ENCODE peak calls at places on chromosomes 5 and 9, in ten cellular contexts. Q, R, G, Y, U, O, A, P, E and S are unnamed samples.

GRCh38 chr5:14512574-14512973 is 69.0 kb upstream of the OTULINL start:
- DNase-seq in Q (no peak), R (no peak), G (no peak), Y (no peak), U (no peak), O (no peak), A (no peak), P (no peak), E (no peak), S (no peak)

GRCh38 chr9:113957778-113958430 is 81.8 kb downstream of the ZNF618 start:
- DNase-seq in Q (no peak), R (peak; percentile 97), G (no peak), Y (peak; percentile 66), U (no peak), O (no peak), A (no peak), P (no peak), E (no peak), S (peak; percentile 78)

GRCh38 chr9:22026696-22027095 is 17.6 kb upstream of the CDKN2B start:
- DNase-seq in Q (no peak), R (no peak), G (no peak), Y (no peak), U (no peak), O (no peak), A (no peak), P (no peak), E (no peak), S (no peak)

GRCh38 chr9:92151691-92152393 is 36.6 kb upstream of the SPTLC1 start:
- DNase-seq in Q (no peak), R (peak; percentile 95), G (no peak), Y (no peak), U (no peak), O (no peak), A (no peak), P (no peak), E (peak; percentile 18), S (peak; percentile 83)

GRCh38 chr5:147446528-147446927 is 63.3 kb downstream of the DPYSL3 start:
- DNase-seq in Q (no peak), R (no peak), G (no peak), Y (peak; percentile 40), U (no peak), O (no peak), A (no peak), P (no peak), E (no peak), S (no peak)

GRCh38 chr9:17810728-17811634 is 232.1 kb downstream of the SH3GL2 start:
- DNase-seq in Q (no peak), R (peak; percentile 61), G (no peak), Y (peak; percentile 45), U (no peak), O (no peak), A (no peak), P (no peak), E (peak; percentile 43), S (peak; percentile 80)

GRCh38 chr9:131181091-131181681 is 55.8 kb downstream of the NUP214 start:
- DNase-seq in Q (no peak), R (peak; percentile 3), G (no peak), Y (no peak), U (no peak), O (peak; percentile 7), A (no peak), P (no peak), E (peak; percentile 16), S (no peak)

GRCh38 chr5:40791715-40792139 is 6.4 kb downstream of the PRKAA1 start:
- DNase-seq in Q (no peak), R (no peak), G (no peak), Y (no peak), U (no peak), O (no peak), A (no peak), P (no peak), E (no peak), S (no peak)

GRCh38 chr9:36486454-36486932 is 86.2 kb upstream of the MELK start:
- DNase-seq in Q (no peak), R (peak; percentile 49), G (no peak), Y (no peak), U (no peak), O (no peak), A (no peak), P (no peak), E (no peak), S (peak; percentile 51)

GRCh38 chr5:81207009-81207408 is 26.1 kb upstream of the CKMT2 start:
- DNase-seq in Q (no peak), R (no peak), G (no peak), Y (no peak), U (no peak), O (no peak), A (no peak), P (no peak), E (no peak), S (no peak)

GRCh38 chr5:61625682-61626620 is 293.9 kb downstream of the ZSWIM6 start:
- DNase-seq in Q (peak; percentile 87), R (peak; percentile 70), G (peak; percentile 61), Y (no peak), U (no peak), O (peak; percentile 9), A (no peak), P (peak; percentile 84), E (no peak), S (peak; percentile 78)

GRCh38 chr5:16889972-16890519 is 46.0 kb downstream of the MYO10 start:
- DNase-seq in Q (no peak), R (peak; percentile 65), G (no peak), Y (no peak), U (no peak), O (no peak), A (no peak), P (no peak), E (no peak), S (no peak)

GRCh38 chr5:172479034-172479783 is 24.9 kb upstream of the SH3PXD2B start:
- DNase-seq in Q (peak; percentile 80), R (peak; percentile 89), G (peak; percentile 81), Y (peak; percentile 82), U (no peak), O (peak; percentile 43), A (no peak), P (peak; percentile 83), E (peak; percentile 73), S (peak; percentile 92)

GRCh38 chr5:138737494-138738265 is 15.5 kb upstream of the CTNNA1 start:
- DNase-seq in Q (no peak), R (peak; percentile 39), G (no peak), Y (no peak), U (no peak), O (no peak), A (no peak), P (no peak), E (no peak), S (peak; percentile 63)

GRCh38 chr5:73648490-73648889 is 22.5 kb downstream of the ARHGEF28 start:
- DNase-seq in Q (no peak), R (no peak), G (no peak), Y (no peak), U (no peak), O (no peak), A (no peak), P (no peak), E (no peak), S (no peak)

GRCh38 chr5:93829346-93829745 is 87.9 kb upstream of the POU5F2 start:
- DNase-seq in Q (no peak), R (no peak), G (no peak), Y (no peak), U (no peak), O (no peak), A (no peak), P (no peak), E (no peak), S (peak; percentile 15)

GRCh38 chr9:29390859-29391258 is 1817.6 kb upstream of the C9orf72 start:
- DNase-seq in Q (no peak), R (no peak), G (no peak), Y (no peak), U (no peak), O (no peak), A (no peak), P (no peak), E (no peak), S (no peak)

GRCh38 chr5:157548513-157549282 is 26.9 kb downstream of the ADAM19 start:
- DNase-seq in Q (no peak), R (peak; percentile 93), G (no peak), Y (peak; percentile 82), U (no peak), O (no peak), A (no peak), P (no peak), E (no peak), S (peak; percentile 75)

GRCh38 chr9:36029765-36030528 is 6.8 kb upstream of the RECK start:
- DNase-seq in Q (no peak), R (peak; percentile 93), G (no peak), Y (peak; percentile 96), U (no peak), O (no peak), A (no peak), P (no peak), E (no peak), S (peak; percentile 70)

GRCh38 chr5:38237681-38238080 is 20.7 kb upstream of the EGFLAM start:
- DNase-seq in Q (no peak), R (no peak), G (no peak), Y (no peak), U (no peak), O (no peak), A (no peak), P (no peak), E (no peak), S (no peak)

GRCh38 chr5:180328296-180329137 is 24.6 kb downstream of the GFPT2 start:
- DNase-seq in Q (peak; percentile 79), R (peak; percentile 71), G (peak; percentile 85), Y (no peak), U (peak; percentile 77), O (peak; percentile 70), A (peak; percentile 78), P (peak; percentile 81), E (peak; percentile 39), S (peak; percentile 78)

GRCh38 chr9:649128-650074 is 192.1 kb upstream of the DMRT1 start:
- DNase-seq in Q (no peak), R (no peak), G (no peak), Y (no peak), U (no peak), O (no peak), A (no peak), P (no peak), E (no peak), S (no peak)

GRCh38 chr5:62000646-62001045 is 305.4 kb upstream of the KIF2A start:
- DNase-seq in Q (no peak), R (no peak), G (no peak), Y (no peak), U (no peak), O (no peak), A (no peak), P (no peak), E (no peak), S (no peak)

GRCh38 chr5:80705801-80706200 is 51.0 kb upstream of the DHFR start:
- DNase-seq in Q (no peak), R (no peak), G (no peak), Y (no peak), U (no peak), O (no peak), A (no peak), P (no peak), E (no peak), S (no peak)

GRCh38 chr5:78501411-78502338 is 141.3 kb downstream of the SCAMP1 start:
- DNase-seq in Q (no peak), R (peak; percentile 28), G (no peak), Y (no peak), U (no peak), O (no peak), A (no peak), P (no peak), E (no peak), S (no peak)

GRCh38 chr5:9545959-9546851 is at the start of gene SEMA5A:
- DNase-seq in Q (peak; percentile 81), R (peak; percentile 60), G (no peak), Y (peak; percentile 31), U (no peak), O (no peak), A (no peak), P (peak; percentile 84), E (peak; percentile 40), S (peak; percentile 87)

GRCh38 chr9:100597236-100597635 is 19.4 kb downstream of the CAVIN4 start:
- DNase-seq in Q (no peak), R (peak; percentile 52), G (no peak), Y (no peak), U (no peak), O (no peak), A (no peak), P (no peak), E (no peak), S (no peak)

GRCh38 chr9:14992025-14992424 is 81.8 kb upstream of the FREM1 start:
- DNase-seq in Q (no peak), R (peak; percentile 5), G (no peak), Y (no peak), U (no peak), O (peak; percentile 3), A (no peak), P (no peak), E (peak; percentile 34), S (no peak)